ENCODE peak calls at places on chromosomes 3 and 15, in ten cellular contexts. J is GM10248; P is heart right ventricle; M is fibroblast of lung; Q is stimulated activated CD4-positive, alpha-beta T cell treated with anti-CD3 and anti-CD28 coated beads, Interleukin-2, amount 100 ng/mL, for 48 hours; V is spleen; K is lower leg skin; S is AG09319; I is head of caudate nucleus; T is epithelial cell of esophagus. E is an unnamed sample.
A peak's percentile ranks its signal among the peaks of the same experiment; 100 is the strongest.

GRCh38 chr15:44780608-44781007 is 44.3 kb downstream of the TRIM69 start:
- DNase-seq in T (peak; percentile 11), J (no peak), V (no peak), I (no peak), Q (no peak), M (no peak), P (no peak), S (no peak), K (no peak), E (no peak)

GRCh38 chr15:29713784-29714183 is 108.5 kb downstream of the TJP1 start:
- DNase-seq in I (no peak), T (no peak), J (no peak), P (no peak), S (no peak), M (no peak), Q (no peak), K (no peak), V (no peak), E (no peak)

GRCh38 chr3:184176377-184177330 is 2.0 kb downstream of the AP2M1 start:
- DNase-seq in K (peak; percentile 60), T (peak; percentile 85), J (no peak), I (peak; percentile 60), S (peak; percentile 79), V (peak; percentile 83), M (peak; percentile 93), Q (no peak), P (peak; percentile 56), E (peak; percentile 58)

GRCh38 chr3:142916611-142917010 is 27.7 kb upstream of the PCOLCE2 start:
- DNase-seq in T (peak; percentile 74), S (no peak), K (no peak), M (no peak), I (no peak), V (no peak), J (no peak), Q (no peak), P (no peak), E (no peak)

GRCh38 chr15:97902140-97902780 is 58.2 kb upstream of the ARRDC4 start:
- DNase-seq in P (no peak), K (peak; percentile 57), J (no peak), I (no peak), S (peak; percentile 23), V (no peak), Q (no peak), T (peak; percentile 62), M (no peak), E (no peak)

GRCh38 chr15:69410290-69410874 is 3.8 kb upstream of the KIF23 start:
- DNase-seq in T (peak; percentile 86), P (no peak), V (peak; percentile 51), M (no peak), Q (no peak), I (peak; percentile 42), J (no peak), K (no peak), S (no peak), E (no peak)

GRCh38 chr3:99708207-99708745 is 69.9 kb downstream of the COL8A1 start:
- DNase-seq in Q (no peak), V (no peak), J (no peak), M (no peak), I (no peak), T (no peak), P (no peak), K (no peak), S (no peak), E (no peak)

GRCh38 chr3:37255990-37256308 is 81.6 kb upstream of the LRRFIP2 start:
- DNase-seq in V (no peak), K (no peak), Q (no peak), T (no peak), P (no peak), S (no peak), J (no peak), M (no peak), I (no peak), E (no peak)

GRCh38 chr3:36635731-36636130 is 128.6 kb downstream of the DCLK3 start:
- DNase-seq in V (no peak), J (no peak), K (no peak), I (no peak), T (peak; percentile 90), P (no peak), M (no peak), S (no peak), Q (no peak), E (no peak)

GRCh38 chr3:46947981-46948791 is 28.4 kb downstream of the CCDC12 start:
- DNase-seq in Q (peak; percentile 48), P (no peak), K (peak; percentile 71), S (no peak), M (peak; percentile 28), V (peak; percentile 82), I (no peak), J (no peak), T (peak; percentile 90), E (no peak)

GRCh38 chr3:149299938-149300791 is 33.3 kb downstream of the TM4SF18 start:
- DNase-seq in V (no peak), J (no peak), T (peak; percentile 98), I (no peak), P (no peak), Q (no peak), S (peak; percentile 84), K (no peak), M (peak; percentile 97), E (no peak)

GRCh38 chr3:150945226-150945625 is 27.3 kb downstream of the CLRN1 start:
- DNase-seq in V (no peak), S (peak; percentile 11), I (no peak), K (no peak), J (no peak), Q (no peak), T (peak; percentile 39), P (no peak), M (peak; percentile 59), E (peak; percentile 17)

GRCh38 chr15:43509002-43509922 is 8.1 kb upstream of the MAP1A start:
- DNase-seq in V (no peak), K (peak; percentile 70), S (no peak), I (peak; percentile 45), Q (no peak), P (peak; percentile 38), T (no peak), J (no peak), M (no peak), E (no peak)

GRCh38 chr3:192445768-192446644 is 281.3 kb downstream of the FGF12 start:
- DNase-seq in S (no peak), J (no peak), M (no peak), I (no peak), V (no peak), K (no peak), T (peak; percentile 36), P (peak; percentile 15), Q (no peak), E (no peak)

GRCh38 chr3:54830658-54831057 is 97.2 kb downstream of the LRTM1 start:
- DNase-seq in K (no peak), M (peak; percentile 36), I (no peak), T (peak; percentile 39), P (no peak), J (peak; percentile 29), S (no peak), V (no peak), Q (peak; percentile 2), E (no peak)

GRCh38 chr3:147256739-147257138 is 149.6 kb downstream of the ZIC4 start:
- DNase-seq in K (no peak), P (no peak), M (no peak), S (no peak), T (no peak), V (no peak), J (no peak), Q (no peak), I (no peak), E (no peak)